ENCODE peak calls at places on chromosomes 7 and 10, in five cellular contexts. N, I, B, Z and T are unnamed samples.

GRCh38 chr10:124222298-124223000 is 129.1 kb upstream of the CHST15 start:
- DNase-seq in N (no peak), I (no peak), B (no peak), Z (no peak), T (no peak)

GRCh38 chr7:98626393-98627061 is 9.4 kb downstream of the NPTX2 start:
- DNase-seq in N (no peak), I (no peak), B (no peak), Z (no peak), T (no peak)

GRCh38 chr10:7872041-7872442 is 53.7 kb downstream of the TAF3 start:
- DNase-seq in N (no peak), I (no peak), B (peak; percentile 30), Z (no peak), T (no peak)

GRCh38 chr10:85407093-85407492 is 959.5 kb downstream of the GRID1 start:
- DNase-seq in N (no peak), I (no peak), B (no peak), Z (no peak), T (no peak)

GRCh38 chr7:98613601-98614425 is 3.3 kb upstream of the NPTX2 start:
- DNase-seq in N (no peak), I (no peak), B (peak; percentile 68), Z (no peak), T (no peak)

GRCh38 chr10:9992656-9993055 is 1025.0 kb upstream of the CELF2 start:
- DNase-seq in N (no peak), I (no peak), B (peak; percentile 1), Z (no peak), T (no peak)

GRCh38 chr7:130961128-130961601 is 227.2 kb upstream of the KLF14 start:
- DNase-seq in N (no peak), I (no peak), B (peak; percentile 51), Z (no peak), T (no peak)

GRCh38 chr7:48139461-48139860 is 31.8 kb upstream of the ABCA13 start:
- DNase-seq in N (no peak), I (no peak), B (peak; percentile 18), Z (no peak), T (no peak)

GRCh38 chr7:137873524-137873923 is 26.8 kb upstream of the DGKI start:
- DNase-seq in N (no peak), I (no peak), B (peak; percentile 90), Z (no peak), T (no peak)

GRCh38 chr7:13540429-13540828 is 449.0 kb downstream of the ETV1 start:
- DNase-seq in N (no peak), I (no peak), B (peak; percentile 68), Z (no peak), T (no peak)

GRCh38 chr10:27730041-27730440 is 15.6 kb downstream of the MKX start:
- DNase-seq in N (no peak), I (no peak), B (no peak), Z (no peak), T (no peak)

GRCh38 chr7:49486974-49487919 is 286.2 kb upstream of the VWC2 start:
- DNase-seq in N (no peak), I (no peak), B (no peak), Z (no peak), T (no peak)

GRCh38 chr10:75050520-75050919 is 60.9 kb upstream of the SAMD8 start:
- DNase-seq in N (no peak), I (no peak), B (no peak), Z (no peak), T (peak; percentile 46)

GRCh38 chr10:61774031-61774430 is 111.3 kb downstream of the CABCOCO1 start:
- DNase-seq in N (no peak), I (no peak), B (no peak), Z (no peak), T (no peak)

GRCh38 chr7:38546763-38547162 is 84.4 kb downstream of the AMPH start:
- DNase-seq in N (no peak), I (no peak), B (no peak), Z (no peak), T (no peak)

GRCh38 chr10:26627320-26627719 is 70.2 kb upstream of the PDSS1 start:
- DNase-seq in N (no peak), I (no peak), B (no peak), Z (no peak), T (no peak)

GRCh38 chr7:76201732-76202665 is at the start of gene SRRM3:
- DNase-seq in N (peak; percentile 14), I (peak; percentile 81), B (peak; percentile 84), Z (peak; percentile 78), T (peak; percentile 72)

GRCh38 chr10:44662002-44662401 is 249.1 kb upstream of the TMEM72 start:
- DNase-seq in N (no peak), I (no peak), B (peak; percentile 48), Z (no peak), T (no peak)

GRCh38 chr7:39133088-39133487 is 155.4 kb downstream of the POU6F2 start:
- DNase-seq in N (no peak), I (no peak), B (no peak), Z (no peak), T (no peak)

GRCh38 chr7:103432713-103433112 is 13.3 kb downstream of the SLC26A5 start:
- DNase-seq in N (no peak), I (no peak), B (no peak), Z (no peak), T (no peak)

GRCh38 chr10:58755688-58756087 is 243.0 kb downstream of the BICC1 start:
- DNase-seq in N (no peak), I (no peak), B (peak; percentile 78), Z (no peak), T (peak; percentile 75)

GRCh38 chr10:73060738-73061635 is 35.7 kb downstream of the P4HA1 start:
- DNase-seq in N (no peak), I (no peak), B (peak; percentile 41), Z (no peak), T (no peak)

GRCh38 chr7:12493407-12493806 is 77.1 kb upstream of the SCIN start:
- DNase-seq in N (no peak), I (no peak), B (peak; percentile 52), Z (no peak), T (no peak)

GRCh38 chr7:42745357-42746022 is 166.4 kb downstream of the C7orf25 start:
- DNase-seq in N (no peak), I (peak; percentile 62), B (peak; percentile 35), Z (no peak), T (no peak)

GRCh38 chr7:129569326-129569725 is 42.2 kb upstream of the NRF1 start:
- DNase-seq in N (no peak), I (no peak), B (no peak), Z (no peak), T (no peak)

GRCh38 chr10:100009793-100010676 is at the start of gene DNMBP:
- DNase-seq in N (peak; percentile 21), I (peak; percentile 91), B (peak; percentile 95), Z (peak; percentile 85), T (peak; percentile 91)

GRCh38 chr7:86950360-86950759 is 109.1 kb downstream of the ELAPOR2 start:
- DNase-seq in N (no peak), I (no peak), B (no peak), Z (no peak), T (no peak)

GRCh38 chr7:157817944-157818700 is 481.3 kb downstream of the DNAJB6 start:
- DNase-seq in N (no peak), I (no peak), B (no peak), Z (no peak), T (no peak)

GRCh38 chr10:119222966-119223386 is 15.6 kb downstream of the GRK5 start:
- DNase-seq in N (no peak), I (no peak), B (no peak), Z (no peak), T (no peak)

GRCh38 chr10:12013926-12014325 is 28.7 kb downstream of the UPF2 start:
- DNase-seq in N (no peak), I (no peak), B (no peak), Z (no peak), T (no peak)

GRCh38 chr7:140238778-140239652 is 62.2 kb upstream of the KDM7A start:
- DNase-seq in N (peak; percentile 96), I (no peak), B (no peak), Z (peak; percentile 89), T (no peak)

GRCh38 chr10:3605882-3606281 is 179.1 kb downstream of the KLF6 start:
- DNase-seq in N (no peak), I (no peak), B (peak; percentile 29), Z (no peak), T (no peak)

GRCh38 chr7:26278769-26279168 is 12.9 kb upstream of the SNX10 start:
- DNase-seq in N (no peak), I (no peak), B (no peak), Z (no peak), T (no peak)

GRCh38 chr7:28144266-28144665 is 36.3 kb downstream of the JAZF1 start:
- DNase-seq in N (no peak), I (no peak), B (no peak), Z (no peak), T (no peak)

GRCh38 chr10:132645630-132646442 is 108.2 kb downstream of the INPP5A start:
- DNase-seq in N (no peak), I (no peak), B (no peak), Z (peak; percentile 41), T (peak; percentile 62)

GRCh38 chr7:127287133-127287532 is 34.4 kb upstream of the GRM8 start:
- DNase-seq in N (no peak), I (no peak), B (no peak), Z (no peak), T (no peak)